ENCODE peak calls at places on chromosomes 7 and 10, in nine cellular contexts. K is heart right ventricle, Y is neural crest cell, Q is tibial artery, G is dorsolateral prefrontal cortex, T is suprapubic skin, D is AG04450, O is body of pancreas, V is mesothelial cell of epicardium. L is an unnamed sample.

GRCh38 chr10:31404640-31405039 is 85.6 kb downstream of the ZEB1 start:
- DNase-seq in V (no peak), T (no peak), D (no peak), K (peak), G (no peak), Q (no peak), Y (no peak), O (no peak), L (no peak)

GRCh38 chr10:27893320-27894014 is 105.4 kb downstream of the ODAD2 start:
- DNase-seq in T (no peak), O (no peak), V (no peak), G (no peak), K (no peak), D (no peak), Y (no peak), Q (no peak), L (no peak)

GRCh38 chr7:79291498-79291865 is 162.0 kb downstream of the MAGI2 start:
- DNase-seq in T (no peak), G (no peak), D (no peak), Q (no peak), Y (no peak), V (no peak), O (no peak), K (no peak), L (no peak)

GRCh38 chr10:1548596-1548995 is 188.7 kb downstream of the ADARB2 start:
- DNase-seq in G (no peak), Y (no peak), Q (no peak), K (no peak), D (no peak), V (no peak), O (no peak), T (peak), L (no peak)

GRCh38 chr10:76086571-76087260 is 655.3 kb downstream of the LRMDA start:
- DNase-seq in T (no peak), V (no peak), G (no peak), Q (peak), D (peak), Y (no peak), K (peak), O (peak), L (no peak)

GRCh38 chr10:118500477-118501104 is 94.9 kb downstream of the PRLHR start:
- DNase-seq in D (no peak), T (no peak), O (no peak), G (no peak), Y (no peak), Q (no peak), K (no peak), V (no peak), L (no peak)

GRCh38 chr7:94525917-94526316 is 16.3 kb downstream of the CASD1 start:
- DNase-seq in D (no peak), V (no peak), Y (no peak), G (no peak), T (no peak), Q (no peak), O (no peak), K (no peak), L (no peak)

GRCh38 chr10:101767600-101767945 is 8.3 kb downstream of the FGF8 start:
- DNase-seq in O (no peak), Q (no peak), K (no peak), G (no peak), T (peak), Y (no peak), V (no peak), D (no peak), L (no peak)

GRCh38 chr7:154546946-154547587 is 455.9 kb downstream of the PAXIP1 start:
- DNase-seq in K (no peak), Y (no peak), G (no peak), Q (no peak), T (no peak), O (no peak), D (no peak), V (no peak), L (no peak)

GRCh38 chr10:132972149-132972985 is 30.0 kb upstream of the CFAP46 start:
- DNase-seq in Y (no peak), V (no peak), O (no peak), G (no peak), Q (peak), D (no peak), T (no peak), K (no peak), L (no peak)

GRCh38 chr10:103736763-103737162 is 118.6 kb downstream of the SH3PXD2A start:
- DNase-seq in V (no peak), Y (no peak), T (no peak), K (no peak), D (no peak), O (no peak), G (no peak), Q (no peak), L (no peak)

GRCh38 chr7:139246905-139247304 is 15.9 kb downstream of the UBN2 start:
- DNase-seq in K (no peak), G (no peak), D (peak), V (no peak), T (no peak), O (no peak), Y (no peak), Q (no peak), L (no peak)

GRCh38 chr7:134723904-134724303 is 55.5 kb upstream of the CALD1 start:
- DNase-seq in O (no peak), T (no peak), Q (no peak), Y (no peak), K (no peak), G (no peak), V (no peak), D (no peak), L (no peak)

GRCh38 chr10:3265081-3265480 is 92.5 kb upstream of the PITRM1 start:
- DNase-seq in T (no peak), K (no peak), O (no peak), Y (no peak), D (no peak), G (no peak), V (no peak), Q (no peak), L (no peak)

GRCh38 chr10:6406220-6407033 is 173.6 kb downstream of the PRKCQ start:
- DNase-seq in D (no peak), G (no peak), Q (no peak), K (no peak), T (no peak), O (no peak), Y (no peak), V (no peak), L (no peak)

GRCh38 chr10:15368456-15368855 is 2.6 kb downstream of the FAM171A1 start:
- DNase-seq in D (no peak), Q (no peak), T (no peak), Y (no peak), V (no peak), G (no peak), O (no peak), K (no peak), L (no peak)

GRCh38 chr10:15370212-15370740 is 813 bp downstream of the FAM171A1 start:
- DNase-seq in T (no peak), K (peak), V (peak), Y (peak), Q (no peak), D (no peak), O (no peak), G (no peak), L (no peak)

GRCh38 chr10:15373199-15373598 is 2.1 kb upstream of the FAM171A1 start:
- DNase-seq in K (no peak), O (no peak), D (no peak), G (no peak), T (no peak), V (no peak), Y (no peak), Q (no peak), L (no peak)

GRCh38 chr10:15369642-15370211 is 1.4 kb downstream of the FAM171A1 start:
- DNase-seq in O (no peak), Y (peak), T (no peak), D (no peak), Q (no peak), K (no peak), G (peak), V (no peak), L (no peak)

GRCh38 chr10:15370741-15371701 is at the start of gene FAM171A1:
- DNase-seq in V (peak), G (no peak), K (peak), T (no peak), D (no peak), Y (peak), O (peak), Q (no peak), L (peak)
- TF ChIP-seq CTCF in V (no peak), G (no peak), K (no peak), T (no peak), D (peak), Y (peak), O (peak), Q (peak), L (peak)

DNA sequence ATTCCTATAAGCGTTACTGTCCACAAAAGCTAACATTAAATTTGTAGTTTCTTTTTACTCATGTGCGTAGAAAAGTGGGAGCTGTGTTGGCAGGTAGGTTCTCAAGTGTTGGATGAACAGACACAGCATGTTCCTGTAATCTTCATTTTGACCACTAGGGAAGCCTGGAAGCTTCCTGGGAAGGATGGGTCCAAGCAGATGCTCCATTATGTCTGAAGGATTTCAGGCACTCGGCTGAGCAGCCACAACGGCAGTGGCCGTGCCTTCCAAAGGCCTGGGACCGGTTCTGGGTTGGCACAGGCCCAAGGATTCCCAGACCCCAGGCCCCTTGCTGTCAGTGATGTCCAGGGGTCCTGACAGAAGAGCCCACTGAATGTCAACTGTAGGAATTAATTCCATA is 386.3 kb downstream of the TNS3 start:
- DNase-seq in Y (no peak), Q (no peak), G (no peak), O (no peak), D (no peak), T (no peak), K (no peak), V (no peak), L (no peak)
- TF ChIP-seq CTCF in Y (peak), Q (peak), G (no peak), O (no peak), D (peak), T (no peak), K (no peak), V (no peak), L (no peak)

GRCh38 chr10:35452847-35453246 is 116.5 kb downstream of the CCNY start:
- DNase-seq in Q (no peak), O (no peak), Y (no peak), D (no peak), G (no peak), K (no peak), T (no peak), V (no peak), L (no peak)

GRCh38 chr10:35447693-35448407 is 111.5 kb downstream of the CCNY start:
- DNase-seq in D (no peak), V (no peak), Y (no peak), K (no peak), G (no peak), Q (no peak), O (peak), T (no peak), L (no peak)

GRCh38 chr10:35448687-35449662 is 112.7 kb downstream of the CCNY start:
- DNase-seq in O (peak), D (no peak), G (no peak), Y (no peak), K (peak), T (no peak), V (no peak), Q (no peak), L (no peak)

GRCh38 chr10:35451103-35452016 is 115.1 kb downstream of the CCNY start:
- DNase-seq in G (no peak), T (no peak), K (peak), D (no peak), Y (no peak), Q (no peak), V (no peak), O (no peak), L (no peak)

GRCh38 chr10:35449944-35450343 is 113.6 kb downstream of the CCNY start:
- DNase-seq in V (no peak), Q (no peak), O (no peak), Y (no peak), K (no peak), G (no peak), T (no peak), D (no peak), L (no peak)
- TF ChIP-seq CTCF in V (no peak), Q (no peak), O (no peak), Y (no peak), K (no peak), G (no peak), T (no peak), D (no peak), L (no peak)

DNA sequence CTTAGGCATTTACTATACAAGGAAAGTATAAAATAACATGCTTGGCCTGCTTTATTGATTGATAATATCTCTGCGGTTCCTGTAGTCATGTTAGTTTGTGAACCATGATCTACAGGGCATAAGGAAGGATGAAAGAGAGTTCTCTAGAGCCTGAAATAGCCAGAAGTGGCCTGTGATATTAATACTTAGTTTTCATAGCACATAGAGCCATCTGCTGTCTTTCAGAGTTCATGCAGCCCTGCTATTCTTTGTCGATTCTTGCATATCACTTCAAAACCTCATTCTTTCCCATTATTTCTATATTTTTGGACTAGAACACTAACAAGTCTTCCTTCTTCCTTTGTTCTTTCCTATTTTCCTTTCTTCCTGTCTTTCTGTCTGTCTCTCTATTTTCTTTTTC is 26.4 kb upstream of the PRKG1 start:
- DNase-seq in D (no peak), K (no peak), Q (no peak), O (no peak), T (no peak), G (no peak), V (no peak), Y (no peak), L (no peak)
- TF ChIP-seq CTCF in D (peak), K (peak), Q (peak), O (peak), T (no peak), G (peak), V (no peak), Y (no peak), L (no peak)

GRCh38 chr7:27113991-27114866 is 11.7 kb upstream of the HOXA2 start:
- DNase-seq in G (no peak), T (no peak), Y (no peak), K (no peak), D (no peak), Q (peak), O (no peak), V (peak), L (no peak)

GRCh38 chr7:27111753-27112277 is 9.3 kb upstream of the HOXA2 start:
- DNase-seq in D (no peak), Y (no peak), T (no peak), G (no peak), K (no peak), Q (no peak), O (no peak), V (no peak), L (no peak)

GRCh38 chr7:27110977-27111752 is 8.7 kb upstream of the HOXA2 start:
- DNase-seq in D (no peak), Q (no peak), V (no peak), K (no peak), T (no peak), Y (no peak), O (no peak), G (no peak), L (no peak)

GRCh38 chr7:27112361-27112760 is 9.9 kb upstream of the HOXA2 start:
- DNase-seq in V (no peak), O (no peak), K (no peak), T (no peak), G (no peak), Q (no peak), Y (no peak), D (no peak), L (no peak)

GRCh38 chr7:27112960-27113949 is 10.8 kb upstream of the HOXA2 start:
- DNase-seq in Y (no peak), G (no peak), D (peak), V (peak), T (no peak), O (peak), Q (peak), K (no peak), L (no peak)
- TF ChIP-seq CTCF in Y (no peak), G (no peak), D (no peak), V (no peak), T (no peak), O (no peak), Q (no peak), K (no peak), L (no peak)

DNA sequence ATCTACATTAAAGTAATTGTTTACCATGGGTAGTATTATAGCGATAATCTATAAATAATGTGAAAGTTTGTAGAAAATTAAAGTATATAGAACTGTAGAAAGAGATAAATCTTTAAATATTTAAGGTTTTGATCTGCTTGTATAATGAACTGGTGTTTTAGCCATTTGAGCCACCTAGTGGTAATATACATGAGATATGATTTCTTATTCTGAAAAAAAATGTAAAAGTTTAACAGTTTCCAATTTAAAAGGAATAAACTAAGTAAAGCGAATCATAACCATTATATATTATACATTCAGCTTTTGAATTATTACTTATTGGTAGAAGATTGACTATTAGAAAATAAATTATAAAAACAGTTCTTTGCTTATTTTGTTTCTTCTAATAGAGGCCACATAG is 91.2 kb downstream of the OTUD1 start:
- DNase-seq in G (no peak), Q (no peak), K (no peak), O (no peak), Y (no peak), T (no peak), V (no peak), D (no peak), L (no peak)
- TF ChIP-seq CTCF in G (peak), Q (peak), K (peak), O (peak), Y (peak), T (no peak), V (peak), D (peak), L (peak)

GRCh38 chr7:156820445-156821063 is 72.4 kb downstream of the LMBR1 start:
- DNase-seq in V (no peak), O (no peak), D (no peak), G (no peak), Y (no peak), T (no peak), K (no peak), Q (no peak), L (no peak)

GRCh38 chr7:156811706-156812105 is 81.3 kb downstream of the LMBR1 start:
- DNase-seq in Q (no peak), V (no peak), T (no peak), O (no peak), D (no peak), Y (no peak), G (no peak), K (no peak), L (no peak)

GRCh38 chr7:156819733-156820295 is 73.2 kb downstream of the LMBR1 start:
- DNase-seq in K (no peak), Y (no peak), V (no peak), T (no peak), O (no peak), D (no peak), G (no peak), Q (no peak), L (no peak)

GRCh38 chr7:156818133-156818532 is 74.8 kb downstream of the LMBR1 start:
- DNase-seq in K (no peak), D (no peak), Q (no peak), O (no peak), G (no peak), Y (no peak), T (no peak), V (no peak), L (no peak)

GRCh38 chr7:156816943-156817572 is 75.9 kb downstream of the LMBR1 start:
- DNase-seq in V (no peak), Y (no peak), O (no peak), G (no peak), D (peak), T (no peak), Q (no peak), K (no peak), L (no peak)
- TF ChIP-seq CTCF in V (peak), Y (peak), O (peak), G (peak), D (peak), T (peak), Q (no peak), K (peak), L (peak)